ENCODE peak calls at places on chromosomes 16 and 17, in nine cellular contexts. P, Z, N, X, T, H, Y, C and U are unnamed samples.

GRCh38 chr16:4862639-4863038 is 15.4 kb downstream of the UBN1 start:
- DNase-seq in P (no peak), Z (no peak), N (no peak), X (no peak), T (no peak), H (peak; percentile 29), Y (no peak), C (no peak), U (no peak)

GRCh38 chr17:43994272-43995149 is 9.9 kb upstream of the NAGS start:
- DNase-seq in P (peak; percentile 57), Z (no peak), N (peak; percentile 67), X (peak; percentile 60), T (peak; percentile 37), H (peak; percentile 48), Y (no peak), C (peak; percentile 66), U (peak; percentile 75)

GRCh38 chr17:77565166-77565565 is 393.3 kb upstream of the TNRC6C start:
- DNase-seq in P (no peak), Z (no peak), N (no peak), X (no peak), T (no peak), H (no peak), Y (no peak), C (no peak), U (no peak)

GRCh38 chr17:29870836-29871430 is 59.1 kb downstream of the SSH2 start:
- DNase-seq in P (no peak), Z (no peak), N (no peak), X (no peak), T (no peak), H (no peak), Y (no peak), C (no peak), U (peak; percentile 96)

GRCh38 chr17:82019905-82020873 is 2.5 kb downstream of the CENPX start:
- DNase-seq in P (peak; percentile 65), Z (no peak), N (peak; percentile 36), X (peak; percentile 53), T (peak; percentile 21), H (peak; percentile 36), Y (no peak), C (peak; percentile 72), U (peak; percentile 83)

GRCh38 chr16:24850289-24850931 is 4.6 kb downstream of the SLC5A11 start:
- DNase-seq in P (no peak), Z (no peak), N (no peak), X (no peak), T (peak; percentile 84), H (peak; percentile 85), Y (no peak), C (no peak), U (no peak)

GRCh38 chr16:11271610-11272009 is 1.8 kb downstream of the PRM3 start:
- DNase-seq in P (no peak), Z (no peak), N (no peak), X (no peak), T (no peak), H (no peak), Y (no peak), C (no peak), U (no peak)

GRCh38 chr16:54159490-54160080 is 127.0 kb downstream of the IRX3 start:
- DNase-seq in P (no peak), Z (no peak), N (no peak), X (no peak), T (no peak), H (no peak), Y (no peak), C (no peak), U (no peak)

GRCh38 chr17:42287305-42288077 is 807 bp upstream of the STAT5A start:
- DNase-seq in P (peak; percentile 53), Z (no peak), N (no peak), X (no peak), T (no peak), H (no peak), Y (no peak), C (no peak), U (peak; percentile 32)

GRCh38 chr17:29698837-29699236 is 76.1 kb upstream of the CORO6 start:
- DNase-seq in P (no peak), Z (no peak), N (no peak), X (no peak), T (no peak), H (no peak), Y (no peak), C (no peak), U (no peak)

GRCh38 chr17:46027326-46028325 is 28.6 kb downstream of the STH start:
- DNase-seq in P (no peak), Z (no peak), N (no peak), X (peak; percentile 39), T (no peak), H (no peak), Y (no peak), C (no peak), U (no peak)